ENCODE peak calls at places on chromosomes 5 and 9, in five cellular contexts. One of them, this sample, is unnamed.

GRCh38 chr9:121557581-121558422 is 58.2 kb upstream of the GGTA1 start:
- DNase-seq in mammary epithelial cell: peak
- DNase-seq in MM.1S: no peak
- DNase-seq in endodermal cell: peak
- DNase-seq in fibroblast of lung: peak
- DNase-seq in this sample: no peak

GRCh38 chr5:126938461-126938860 is 91.9 kb downstream of the MARCHF3 start:
- DNase-seq in MM.1S: no peak
- DNase-seq in mammary epithelial cell: peak
- DNase-seq in fibroblast of lung: peak
- DNase-seq in endodermal cell: no peak
- DNase-seq in this sample: no peak

GRCh38 chr5:8060235-8061139 is 191.5 kb downstream of the MTRR start:
- DNase-seq in fibroblast of lung: no peak
- DNase-seq in mammary epithelial cell: no peak
- DNase-seq in endodermal cell: no peak
- DNase-seq in MM.1S: no peak
- DNase-seq in this sample: no peak

GRCh38 chr9:7963026-7963425 is 163.4 kb upstream of the DMAC1 start:
- DNase-seq in endodermal cell: no peak
- DNase-seq in fibroblast of lung: peak
- DNase-seq in mammary epithelial cell: no peak
- DNase-seq in MM.1S: no peak
- DNase-seq in this sample: no peak

GRCh38 chr5:763998-764781 is 20.3 kb downstream of the ZDHHC11B start:
- DNase-seq in endodermal cell: no peak
- DNase-seq in mammary epithelial cell: no peak
- DNase-seq in fibroblast of lung: no peak
- DNase-seq in MM.1S: no peak
- DNase-seq in this sample: no peak

GRCh38 chr9:706606-707451 is 134.7 kb upstream of the DMRT1 start:
- DNase-seq in endodermal cell: peak
- DNase-seq in MM.1S: peak
- DNase-seq in fibroblast of lung: peak
- DNase-seq in mammary epithelial cell: peak
- DNase-seq in this sample: no peak

GRCh38 chr5:161847896-161848510 is at the start of gene GABRA1:
- DNase-seq in mammary epithelial cell: no peak
- DNase-seq in endodermal cell: peak
- DNase-seq in MM.1S: no peak
- DNase-seq in fibroblast of lung: no peak
- DNase-seq in this sample: no peak

GRCh38 chr5:180130291-180130869 is 58.8 kb upstream of the RNF130 start:
- DNase-seq in fibroblast of lung: no peak
- DNase-seq in MM.1S: no peak
- DNase-seq in endodermal cell: peak
- DNase-seq in mammary epithelial cell: no peak
- DNase-seq in this sample: no peak

GRCh38 chr5:52007230-52007858 is 624.1 kb downstream of the ISL1 start:
- DNase-seq in endodermal cell: peak
- DNase-seq in MM.1S: peak
- DNase-seq in mammary epithelial cell: peak
- DNase-seq in fibroblast of lung: peak
- DNase-seq in this sample: peak

GRCh38 chr9:133580416-133580738 is 28.8 kb downstream of the FAM163B start:
- DNase-seq in endodermal cell: no peak
- DNase-seq in mammary epithelial cell: no peak
- DNase-seq in fibroblast of lung: no peak
- DNase-seq in MM.1S: no peak
- DNase-seq in this sample: no peak

GRCh38 chr9:133347985-133348762 is at the start of the genes MED22 and RPL7A:
- DNase-seq in mammary epithelial cell: peak
- DNase-seq in fibroblast of lung: peak
- DNase-seq in MM.1S: peak
- DNase-seq in endodermal cell: peak
- DNase-seq in this sample: peak

GRCh38 chr5:63131618-63132285 is 553.1 kb downstream of the LRRC70 start:
- DNase-seq in mammary epithelial cell: peak
- DNase-seq in MM.1S: no peak
- DNase-seq in fibroblast of lung: peak
- DNase-seq in endodermal cell: no peak
- DNase-seq in this sample: no peak

GRCh38 chr9:111274737-111275136 is 55.3 kb downstream of the OR2K2 start:
- DNase-seq in endodermal cell: no peak
- DNase-seq in mammary epithelial cell: peak
- DNase-seq in MM.1S: no peak
- DNase-seq in fibroblast of lung: no peak
- DNase-seq in this sample: no peak

GRCh38 chr5:172749881-172750608 is 20.9 kb downstream of the DUSP1 start:
- DNase-seq in MM.1S: no peak
- DNase-seq in mammary epithelial cell: no peak
- DNase-seq in endodermal cell: no peak
- DNase-seq in fibroblast of lung: peak
- DNase-seq in this sample: no peak

GRCh38 chr5:21810737-21811316 is 1042.3 kb downstream of the CDH12 start:
- DNase-seq in endodermal cell: no peak
- DNase-seq in mammary epithelial cell: peak
- DNase-seq in fibroblast of lung: peak
- DNase-seq in MM.1S: peak
- DNase-seq in this sample: no peak

GRCh38 chr9:124950050-124950718 is 9.3 kb upstream of the GOLGA1 start:
- DNase-seq in fibroblast of lung: no peak
- DNase-seq in endodermal cell: no peak
- DNase-seq in mammary epithelial cell: no peak
- DNase-seq in MM.1S: no peak
- DNase-seq in this sample: no peak

GRCh38 chr9:89021154-89021803 is 30.0 kb downstream of the S1PR3 start:
- DNase-seq in endodermal cell: no peak
- DNase-seq in MM.1S: no peak
- DNase-seq in fibroblast of lung: peak
- DNase-seq in mammary epithelial cell: peak
- DNase-seq in this sample: no peak

GRCh38 chr9:134027561-134027960 is 2.3 kb downstream of the BRD3OS start:
- DNase-seq in fibroblast of lung: no peak
- DNase-seq in mammary epithelial cell: no peak
- DNase-seq in endodermal cell: no peak
- DNase-seq in MM.1S: no peak
- DNase-seq in this sample: no peak

GRCh38 chr5:76675364-76675763 is 40.6 kb upstream of the F2R start:
- DNase-seq in fibroblast of lung: no peak
- DNase-seq in MM.1S: no peak
- DNase-seq in endodermal cell: no peak
- DNase-seq in mammary epithelial cell: no peak
- DNase-seq in this sample: no peak
- H3K9ac ChIP-seq in fibroblast of lung: no peak
- H3K9ac ChIP-seq in MM.1S: no peak
- H3K9ac ChIP-seq in endodermal cell: no peak
- H3K9ac ChIP-seq in mammary epithelial cell: no peak
- H3K9ac ChIP-seq in this sample: no peak

GRCh38 chr9:71937070-71937625 is 25.7 kb downstream of the C9orf85 start:
- DNase-seq in MM.1S: no peak
- DNase-seq in endodermal cell: no peak
- DNase-seq in fibroblast of lung: no peak
- DNase-seq in mammary epithelial cell: peak
- DNase-seq in this sample: no peak
- H3K27ac ChIP-seq in MM.1S: no peak
- H3K27ac ChIP-seq in endodermal cell: no peak
- H3K27ac ChIP-seq in fibroblast of lung: no peak
- H3K27ac ChIP-seq in mammary epithelial cell: peak
- H3K27ac ChIP-seq in this sample: peak

GRCh38 chr9:123324767-123325183 is 31.2 kb upstream of the CRB2 start:
- DNase-seq in fibroblast of lung: no peak
- DNase-seq in MM.1S: no peak
- DNase-seq in endodermal cell: no peak
- DNase-seq in mammary epithelial cell: no peak
- DNase-seq in this sample: no peak

GRCh38 chr9:123327697-123328100 is 28.3 kb upstream of the CRB2 start:
- DNase-seq in MM.1S: no peak
- DNase-seq in mammary epithelial cell: peak
- DNase-seq in fibroblast of lung: no peak
- DNase-seq in endodermal cell: no peak
- DNase-seq in this sample: no peak

GRCh38 chr9:123326030-123326586 is 29.9 kb upstream of the CRB2 start:
- DNase-seq in mammary epithelial cell: no peak
- DNase-seq in fibroblast of lung: no peak
- DNase-seq in MM.1S: peak
- DNase-seq in endodermal cell: no peak
- DNase-seq in this sample: no peak

GRCh38 chr9:123329329-123329955 is 26.6 kb upstream of the CRB2 start:
- DNase-seq in MM.1S: peak
- DNase-seq in mammary epithelial cell: peak
- DNase-seq in endodermal cell: no peak
- DNase-seq in fibroblast of lung: no peak
- DNase-seq in this sample: no peak

GRCh38 chr9:123326662-123327093 is 29.3 kb upstream of the CRB2 start:
- DNase-seq in fibroblast of lung: no peak
- DNase-seq in mammary epithelial cell: no peak
- DNase-seq in MM.1S: peak
- DNase-seq in endodermal cell: peak
- DNase-seq in this sample: no peak
- H3K4me3 ChIP-seq in fibroblast of lung: no peak
- H3K4me3 ChIP-seq in mammary epithelial cell: no peak
- H3K4me3 ChIP-seq in MM.1S: no peak
- H3K4me3 ChIP-seq in endodermal cell: no peak
- H3K4me3 ChIP-seq in this sample: no peak

DNA sequence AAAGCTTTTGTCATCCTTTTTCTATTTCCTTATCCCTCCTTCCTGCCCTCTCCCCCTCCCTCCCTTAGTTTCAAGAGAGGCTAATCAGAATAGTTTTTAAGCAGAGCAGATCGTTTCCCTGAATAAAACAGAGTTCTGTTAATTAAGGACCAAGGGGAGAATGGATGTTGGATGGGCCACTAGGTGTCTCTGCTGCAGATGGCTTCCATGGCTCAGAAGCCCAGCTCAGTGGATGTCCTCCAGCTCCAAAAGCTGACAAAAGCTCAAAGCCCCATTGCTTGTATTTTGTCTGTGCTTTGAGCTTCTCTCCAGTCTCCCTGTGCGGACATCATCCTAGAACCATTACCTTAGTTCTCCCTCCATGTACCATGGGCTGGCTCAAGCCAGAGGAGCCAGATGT is 21.0 kb upstream of the NPR3 start:
- DNase-seq in mammary epithelial cell: no peak
- DNase-seq in endodermal cell: peak
- DNase-seq in MM.1S: no peak
- DNase-seq in fibroblast of lung: no peak
- DNase-seq in this sample: no peak
- H3K9ac ChIP-seq in mammary epithelial cell: no peak
- H3K9ac ChIP-seq in endodermal cell: no peak
- H3K9ac ChIP-seq in MM.1S: no peak
- H3K9ac ChIP-seq in fibroblast of lung: no peak
- H3K9ac ChIP-seq in this sample: no peak

GRCh38 chr5:141662028-141662427 is 10.8 kb upstream of the FCHSD1 start:
- DNase-seq in endodermal cell: no peak
- DNase-seq in fibroblast of lung: no peak
- DNase-seq in mammary epithelial cell: no peak
- DNase-seq in MM.1S: no peak
- DNase-seq in this sample: no peak
- H3K27ac ChIP-seq in endodermal cell: no peak
- H3K27ac ChIP-seq in fibroblast of lung: no peak
- H3K27ac ChIP-seq in mammary epithelial cell: no peak
- H3K27ac ChIP-seq in MM.1S: no peak
- H3K27ac ChIP-seq in this sample: no peak

DNA sequence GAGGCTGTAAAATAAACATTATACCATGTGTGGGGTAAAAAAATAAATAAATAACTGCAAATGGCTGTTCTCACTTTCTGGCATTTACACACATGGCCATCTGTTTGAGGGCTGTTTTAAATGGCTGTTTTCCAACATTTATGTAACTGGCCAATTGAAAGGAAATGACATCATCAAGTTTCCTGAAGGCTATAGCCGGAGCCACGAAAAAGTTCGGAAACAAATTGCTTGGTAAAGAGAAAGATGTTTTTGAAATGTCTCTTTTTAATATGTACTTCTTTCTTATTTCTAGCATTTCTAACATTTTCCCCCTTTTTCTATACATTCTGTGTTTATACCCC is 95.4 kb upstream of the DAB2 start:
- DNase-seq in fibroblast of lung: peak
- DNase-seq in mammary epithelial cell: no peak
- DNase-seq in MM.1S: no peak
- DNase-seq in endodermal cell: no peak
- DNase-seq in this sample: no peak
- H3K4me3 ChIP-seq in fibroblast of lung: no peak
- H3K4me3 ChIP-seq in mammary epithelial cell: no peak
- H3K4me3 ChIP-seq in MM.1S: no peak
- H3K4me3 ChIP-seq in endodermal cell: no peak
- H3K4me3 ChIP-seq in this sample: peak

DNA sequence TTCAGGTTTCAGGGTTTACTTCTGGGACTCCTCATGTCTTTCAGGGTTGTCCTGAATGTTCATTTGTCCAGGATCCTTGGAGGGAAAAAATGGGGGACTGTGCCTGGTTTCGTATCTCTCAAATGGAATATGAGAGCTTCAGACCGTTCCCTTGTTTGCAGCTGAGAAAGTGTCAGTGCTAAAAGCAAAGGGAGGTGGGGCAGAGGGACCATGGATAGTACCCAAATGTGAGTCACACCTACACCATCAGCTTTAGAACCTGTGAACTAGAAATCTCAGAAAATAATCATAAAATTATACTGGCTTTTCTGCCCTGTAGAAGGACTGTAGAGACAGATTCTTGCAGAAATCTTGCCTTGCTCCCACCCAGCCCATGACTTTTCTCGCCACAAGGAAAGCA is 84.3 kb upstream of the TAF11L2 start:
- DNase-seq in mammary epithelial cell: no peak
- DNase-seq in fibroblast of lung: no peak
- DNase-seq in endodermal cell: peak
- DNase-seq in MM.1S: no peak
- DNase-seq in this sample: no peak
- H3K9ac ChIP-seq in mammary epithelial cell: no peak
- H3K9ac ChIP-seq in fibroblast of lung: no peak
- H3K9ac ChIP-seq in endodermal cell: no peak
- H3K9ac ChIP-seq in MM.1S: no peak
- H3K9ac ChIP-seq in this sample: no peak

GRCh38 chr9:128382261-128382660 is 11.1 kb downstream of the URM1 start:
- DNase-seq in fibroblast of lung: no peak
- DNase-seq in endodermal cell: no peak
- DNase-seq in mammary epithelial cell: no peak
- DNase-seq in MM.1S: no peak
- DNase-seq in this sample: no peak
- H3K27ac ChIP-seq in fibroblast of lung: no peak
- H3K27ac ChIP-seq in endodermal cell: peak
- H3K27ac ChIP-seq in mammary epithelial cell: no peak
- H3K27ac ChIP-seq in MM.1S: no peak
- H3K27ac ChIP-seq in this sample: peak